ENCODE peak calls at places on chromosomes 4 and X, in four cellular contexts. B is CD8-positive, alpha-beta T cell; L is Karpas-422; N is heart left ventricle. Y is an unnamed sample.
A peak's percentile ranks its signal among the peaks of the same experiment; 100 is the strongest.

GRCh38 chr4:163164591-163164990 is 2.1 kb downstream of the NAF1 start:
- DNase-seq in B (no peak), L (no peak), N (no peak), Y (no peak)

GRCh38 chrX:146481735-146482134 is 327.8 kb upstream of the CXorf51B start:
- DNase-seq in B (no peak), L (no peak), N (no peak), Y (no peak)

GRCh38 chr4:28241021-28241420 is 1380.4 kb downstream of the STIM2 start:
- DNase-seq in B (no peak), L (no peak), N (no peak), Y (no peak)

GRCh38 chrX:79413009-79413408 is 45.9 kb upstream of the ITM2A start:
- DNase-seq in B (no peak), L (peak; percentile 54), N (no peak), Y (peak; percentile 13)

GRCh38 chr4:32544846-32545245 is 1824.7 kb downstream of the PCDH7 start:
- DNase-seq in B (no peak), L (no peak), N (no peak), Y (no peak)

GRCh38 chr4:82780398-82781231 is 18.0 kb downstream of the SCD5 start:
- DNase-seq in B (no peak), L (peak; percentile 92), N (peak; percentile 71), Y (no peak)

GRCh38 chr4:7342223-7342576 is 92.5 kb downstream of the PSAPL1 start:
- DNase-seq in B (no peak), L (no peak), N (no peak), Y (no peak)

GRCh38 chr4:48275247-48275646 is 5.6 kb upstream of the TEC start:
- DNase-seq in B (no peak), L (peak; percentile 73), N (no peak), Y (no peak)

GRCh38 chr4:89434364-89434988 is 126.9 kb upstream of the GPRIN3 start:
- DNase-seq in B (no peak), L (peak; percentile 81), N (no peak), Y (peak; percentile 48)

GRCh38 chr4:73676881-73677323 is 56.7 kb upstream of the RASSF6 start:
- DNase-seq in B (no peak), L (no peak), N (no peak), Y (no peak)

GRCh38 chr4:135277980-135278315 is 1076.4 kb upstream of the PABPC4L start:
- DNase-seq in B (no peak), L (no peak), N (no peak), Y (no peak)

GRCh38 chr4:156475322-156475721 is 496.3 kb downstream of the PDGFC start:
- DNase-seq in B (no peak), L (peak; percentile 55), N (no peak), Y (no peak)

GRCh38 chrX:24146283-24146865 is 3.2 kb upstream of the ZFX start:
- DNase-seq in B (no peak), L (no peak), N (no peak), Y (no peak)

GRCh38 chr4:55499495-55499894 is 47.2 kb downstream of the CLOCK start:
- DNase-seq in B (no peak), L (no peak), N (no peak), Y (no peak)

GRCh38 chr4:141046255-141046654 is 87.0 kb downstream of the RNF150 start:
- DNase-seq in B (no peak), L (no peak), N (peak; percentile 32), Y (no peak)

GRCh38 chr4:55336138-55337034 is 9.7 kb upstream of the SRD5A3 start:
- DNase-seq in B (no peak), L (no peak), N (no peak), Y (no peak)

GRCh38 chr4:174550541-174550940 is 28.3 kb upstream of the HPGD start:
- DNase-seq in B (no peak), L (no peak), N (no peak), Y (no peak)

GRCh38 chr4:151894246-151894645 is 133.4 kb upstream of the GATB start:
- DNase-seq in B (no peak), L (no peak), N (no peak), Y (no peak)

GRCh38 chrX:66019310-66019652 is 20.6 kb downstream of the VSIG4 start:
- DNase-seq in B (no peak), L (no peak), N (no peak), Y (no peak)

GRCh38 chr4:101604976-101605375 is 185.6 kb upstream of the BANK1 start:
- DNase-seq in B (no peak), L (no peak), N (no peak), Y (no peak)

GRCh38 chrX:21700289-21700688 is 42.2 kb upstream of the KLHL34 start:
- DNase-seq in B (no peak), L (no peak), N (no peak), Y (no peak)

GRCh38 chrX:103175944-103176753 is 38.8 kb upstream of the BEX4 start:
- DNase-seq in B (peak; percentile 55), L (peak; percentile 81), N (no peak), Y (peak; percentile 16)

GRCh38 chr4:98627477-98627876 is 30.9 kb downstream of the TSPAN5 start:
- DNase-seq in B (no peak), L (no peak), N (no peak), Y (no peak)

GRCh38 chr4:138138774-138139173 is 103.4 kb downstream of the SLC7A11 start:
- DNase-seq in B (no peak), L (no peak), N (no peak), Y (no peak)

GRCh38 chr4:157804986-157805385 is 367.8 kb downstream of the GASK1B start:
- DNase-seq in B (no peak), L (no peak), N (no peak), Y (no peak)

GRCh38 chr4:56466910-56467283 is 520 bp upstream of the SRP72 start:
- DNase-seq in B (no peak), L (peak; percentile 45), N (no peak), Y (no peak)

GRCh38 chrX:47629419-47630210 is at the start of gene CFP:
- DNase-seq in B (no peak), L (no peak), N (no peak), Y (no peak)

GRCh38 chr4:143118666-143119065 is 66.1 kb upstream of the USP38 start:
- DNase-seq in B (no peak), L (no peak), N (no peak), Y (no peak)

GRCh38 chr4:126610933-126611332 is 1021.8 kb upstream of the INTU start:
- DNase-seq in B (no peak), L (no peak), N (no peak), Y (no peak)

GRCh38 chrX:54808109-54808604 is 612 bp downstream of the MAGED2 start:
- DNase-seq in B (peak; percentile 53), L (peak; percentile 65), N (peak; percentile 75), Y (peak; percentile 14)

GRCh38 chr4:65241257-65241997 is 428.9 kb downstream of the EPHA5 start:
- DNase-seq in B (no peak), L (no peak), N (no peak), Y (no peak)

GRCh38 chrX:19695884-19696283 is 180.6 kb upstream of the MAP3K15 start:
- DNase-seq in B (no peak), L (peak; percentile 49), N (no peak), Y (no peak)

GRCh38 chr4:127015616-127016015 is 617.1 kb upstream of the INTU start:
- DNase-seq in B (no peak), L (no peak), N (no peak), Y (no peak)

GRCh38 chr4:10205223-10205622 is 88.6 kb upstream of the WDR1 start:
- DNase-seq in B (no peak), L (no peak), N (no peak), Y (no peak)

GRCh38 chrX:122866527-122866926 is 317.6 kb upstream of the GRIA3 start:
- DNase-seq in B (no peak), L (no peak), N (no peak), Y (no peak)

GRCh38 chr4:7581477-7581876 is 146.7 kb upstream of the PSAPL1 start:
- DNase-seq in B (no peak), L (peak; percentile 61), N (peak; percentile 37), Y (no peak)

GRCh38 chr4:156983366-156983765 is 11.8 kb upstream of the PDGFC start:
- DNase-seq in B (no peak), L (no peak), N (no peak), Y (no peak)

GRCh38 chr4:189800545-189801088 is 140.1 kb upstream of the FRG1 start:
- DNase-seq in B (no peak), L (no peak), N (no peak), Y (no peak)

GRCh38 chr4:52028970-52029369 is 8.8 kb upstream of the LRRC66 start:
- DNase-seq in B (no peak), L (no peak), N (no peak), Y (no peak)

GRCh38 chrX:49725401-49725800 is 29.6 kb upstream of the PAGE1 start:
- DNase-seq in B (no peak), L (no peak), N (no peak), Y (no peak)
- H3K27me3 ChIP-seq in B (no peaks in the 10 kb centered on the region), L (no peaks in the 10 kb centered on the region), N (no peaks in the 10 kb centered on the region), Y (no peaks in the 10 kb centered on the region)

DNA sequence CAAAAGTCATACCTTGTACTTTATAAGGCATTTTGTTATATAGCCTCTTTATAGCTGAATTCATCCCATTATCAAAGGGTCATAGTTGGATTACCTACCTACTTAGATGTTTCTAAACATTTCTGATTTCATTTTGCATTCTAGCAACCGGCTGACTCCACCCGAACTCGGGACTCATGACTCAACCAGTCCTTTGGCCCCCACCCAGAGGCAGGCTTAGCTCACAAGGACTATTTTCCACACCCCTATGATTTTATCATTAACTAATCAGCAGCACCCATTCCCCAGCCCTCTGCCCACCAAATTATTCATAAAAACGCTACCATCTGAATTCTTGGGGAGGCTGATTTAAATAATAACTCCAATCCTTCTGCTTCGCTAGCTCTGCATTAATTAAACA is 80.0 kb upstream of the EGFL6 start:
- DNase-seq in B (no peak), L (no peak), N (peak; percentile 51), Y (no peak)
- H3K27me3 ChIP-seq in B (no peaks in the 10 kb centered on the region), L (no peaks in the 10 kb centered on the region), N (no peaks in the 10 kb centered on the region), Y (no peaks in the 10 kb centered on the region)

DNA sequence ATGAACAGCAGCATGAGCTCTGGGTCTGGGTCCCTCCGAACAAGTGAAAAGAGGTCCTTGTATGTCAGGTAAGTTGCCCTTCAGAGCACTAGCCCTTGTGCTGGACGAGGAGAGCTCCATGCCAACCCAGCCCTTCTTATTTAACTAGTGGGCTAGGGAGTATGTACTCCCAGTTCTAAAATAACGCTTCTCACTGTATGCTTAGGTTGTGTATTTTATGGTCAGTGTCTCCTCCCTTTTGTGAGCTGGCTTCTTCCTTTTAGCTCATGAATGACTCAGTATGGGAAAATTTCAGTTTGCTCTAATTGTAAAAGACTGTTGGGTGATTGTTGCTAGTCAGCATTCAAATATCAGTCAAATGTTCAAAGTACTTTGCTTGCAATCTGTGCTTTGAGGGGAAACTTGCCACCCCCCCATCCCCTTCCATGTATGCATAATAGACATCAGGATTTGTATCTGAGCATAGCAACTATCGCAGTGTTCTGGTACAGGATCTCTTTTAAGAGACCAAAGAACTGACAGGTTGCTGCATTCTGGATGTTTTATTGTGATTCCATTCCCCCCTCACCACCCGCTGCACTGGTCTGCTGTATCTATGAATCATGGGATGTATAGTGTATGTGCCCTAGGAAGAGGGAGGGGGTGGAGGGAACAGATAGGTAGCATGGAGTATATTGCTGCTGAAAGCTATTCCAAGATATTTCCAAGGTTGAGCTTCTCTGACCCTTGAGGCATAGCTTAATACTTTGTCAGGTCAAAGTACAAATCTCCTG is 34.7 kb downstream of the DLG3 start:
- DNase-seq in B (no peak), L (no peak), N (no peak), Y (no peak)
- H3K27me3 ChIP-seq in B (no peaks in the 10 kb centered on the region), L (no peaks in the 10 kb centered on the region), N (no peaks in the 10 kb centered on the region), Y (no peaks in the 10 kb centered on the region)

GRCh38 chr4:1006856-1007255 is 4.6 kb upstream of the FGFRL1 start:
- DNase-seq in B (no peak), L (no peak), N (no peak), Y (no peak)
- H3K27me3 ChIP-seq in B (peaks cover 26% of the 10 kb centered on the region), L (no peaks in the 10 kb centered on the region), N (peaks cover 53% of the 10 kb centered on the region), Y (no peaks in the 10 kb centered on the region)

Y was measured in naive thymus-derived CD4-positive, alpha-beta T cell.